ENCODE peak calls at places on chromosomes 13 and 19, in nine cellular contexts. X, G, Z, M, P, L, N, A and C are unnamed samples.

GRCh38 chr13:75319244-75319643 is 162.7 kb downstream of the TBC1D4 start:
- DNase-seq in X (no peak), A (no peak), P (no peak), L (peak), N (no peak), M (no peak), G (no peak), Z (peak), C (no peak)

GRCh38 chr19:9406798-9407352 is 28.5 kb downstream of the ZNF266 start:
- DNase-seq in X (no peak), A (no peak), L (no peak), Z (peak), G (peak), N (no peak), M (no peak), P (peak), C (peak)

GRCh38 chr13:25391932-25392331 is 20.2 kb downstream of the ATP8A2 start:
- DNase-seq in L (no peak), M (no peak), Z (no peak), G (no peak), P (no peak), A (no peak), X (no peak), N (no peak), C (no peak)

GRCh38 chr19:54266133-54266532 is 9.1 kb upstream of the LILRB5 start:
- DNase-seq in N (peak), P (peak), L (peak), G (peak), A (peak), Z (peak), M (peak), X (no peak), C (peak)

GRCh38 chr13:30222253-30222652 is 85.1 kb downstream of the KATNAL1 start:
- DNase-seq in N (no peak), L (no peak), Z (no peak), P (no peak), M (no peak), X (no peak), G (no peak), A (no peak), C (no peak)

GRCh38 chr13:83220241-83220640 is 662.0 kb downstream of the SLITRK1 start:
- DNase-seq in L (no peak), X (no peak), Z (peak), G (no peak), P (no peak), N (no peak), M (no peak), A (no peak), C (no peak)

GRCh38 chr13:24640752-24641151 is 39.5 kb upstream of the ATP12A start:
- DNase-seq in G (no peak), L (no peak), Z (no peak), P (no peak), A (no peak), M (no peak), N (no peak), X (no peak), C (no peak)

GRCh38 chr19:43444531-43445340 is 20.7 kb downstream of the LYPD3 start:
- DNase-seq in X (no peak), G (no peak), A (no peak), N (no peak), P (no peak), L (no peak), Z (no peak), M (no peak), C (no peak)